ENCODE peak calls at places on chromosomes 13 and 19, in five cellular contexts. J is WTC11; A is HuH-7; H is CD8-positive, alpha-beta T cell; Z is neural crest cell. F is an unnamed sample.

GRCh38 chr13:99307247-99307646 is at the start of gene GPR183:
- DNase-seq in J (no peak), A (no peak), H (no peak), Z (no peak), F (no peak)

GRCh38 chr19:46610413-46610775 is 9.3 kb downstream of the CALM3 start:
- DNase-seq in J (no peak), A (no peak), H (no peak), Z (no peak), F (no peak)

GRCh38 chr13:40408602-40409001 is 257.8 kb downstream of the FOXO1 start:
- DNase-seq in J (no peak), A (no peak), H (no peak), Z (no peak), F (no peak)

GRCh38 chr19:2290441-2291184 is 8.6 kb upstream of the PEAK3 start:
- DNase-seq in J (peak; percentile 63), A (no peak), H (peak; percentile 74), Z (no peak), F (no peak)

GRCh38 chr13:98997738-98998641 is 20.1 kb upstream of the DOCK9 start:
- DNase-seq in J (no peak), A (no peak), H (no peak), Z (no peak), F (peak; percentile 17)

GRCh38 chr13:36163303-36163702 is 32.1 kb upstream of the DCLK1 start:
- DNase-seq in J (no peak), A (no peak), H (no peak), Z (no peak), F (no peak)

GRCh38 chr19:17302391-17303166 is 646 bp downstream of the ABHD8 start:
- DNase-seq in J (peak; percentile 40), A (no peak), H (no peak), Z (no peak), F (no peak)

GRCh38 chr13:79548886-79549285 is 67.9 kb downstream of the NDFIP2 start:
- DNase-seq in J (no peak), A (no peak), H (no peak), Z (no peak), F (no peak)

GRCh38 chr19:18675779-18676178 is 7.7 kb upstream of the CRTC1 start:
- DNase-seq in J (peak; percentile 65), A (no peak), H (no peak), Z (no peak), F (no peak)

GRCh38 chr19:41019346-41019745 is 28.3 kb downstream of the CYP2B6 start:
- DNase-seq in J (no peak), A (no peak), H (no peak), Z (no peak), F (no peak)

GRCh38 chr19:28454083-28454482 is 758.9 kb downstream of the UQCRFS1 start:
- DNase-seq in J (no peak), A (no peak), H (no peak), Z (no peak), F (no peak)

GRCh38 chr13:101382086-101382485 is 34.2 kb downstream of the NALCN start:
- DNase-seq in J (no peak), A (no peak), H (no peak), Z (no peak), F (no peak)

GRCh38 chr19:48713041-48713863 is 6.3 kb downstream of the MAMSTR start:
- DNase-seq in J (peak; percentile 59), A (peak; percentile 77), H (no peak), Z (no peak), F (peak; percentile 75)

GRCh38 chr19:51777570-51778460 is 16.8 kb downstream of the FPR2 start:
- DNase-seq in J (peak; percentile 59), A (peak; percentile 54), H (peak; percentile 51), Z (peak; percentile 44), F (peak; percentile 85)

GRCh38 chr19:1451916-1452801 is 2.2 kb downstream of the APC2 start:
- DNase-seq in J (peak; percentile 61), A (no peak), H (no peak), Z (peak; percentile 60), F (no peak)

GRCh38 chr19:17327068-17327653 is 7.5 kb downstream of the ANO8 start:
- DNase-seq in J (no peak), A (no peak), H (no peak), Z (no peak), F (no peak)

GRCh38 chr19:11239377-11240000 is at the start of gene ANGPTL8:
- DNase-seq in J (no peak), A (no peak), H (no peak), Z (no peak), F (no peak)

GRCh38 chr19:17346109-17346671 is 8.8 kb downstream of the GTPBP3 start:
- DNase-seq in J (peak; percentile 92), A (peak; percentile 83), H (peak; percentile 87), Z (peak; percentile 90), F (peak; percentile 67)

GRCh38 chr13:97875218-97875617 is 78.3 kb upstream of the IPO5 start:
- DNase-seq in J (no peak), A (no peak), H (no peak), Z (no peak), F (no peak)

GRCh38 chr13:59409651-59410200 is 754.0 kb downstream of the DIAPH3 start:
- DNase-seq in J (peak; percentile 15), A (no peak), H (no peak), Z (no peak), F (no peak)

GRCh38 chr13:109744512-109745051 is 41.8 kb downstream of the IRS2 start:
- DNase-seq in J (no peak), A (no peak), H (no peak), Z (no peak), F (no peak)

GRCh38 chr19:55641376-55642152 is 762 bp downstream of the ZNF580 start:
- DNase-seq in J (no peak), A (no peak), H (peak; percentile 74), Z (no peak), F (peak; percentile 63)

F was measured in A549.